ENCODE peak calls at places on chromosomes 7 and 10, in eight cellular contexts. T, W, J, L, P, D, C and X are unnamed samples. For H3K4me1 and H3K27me3, the result is how much of the 10 kb centered on the place peaks cover.

GRCh38 chr10:11058965-11059364 is 41.3 kb downstream of the CELF2 start:
- DNase-seq in P (no peak), W (no peak), L (no peak), C (peak), D (no peak), J (no peak), T (no peak), X (no peak)

GRCh38 chr7:98133181-98133580 is 26.5 kb downstream of the LMTK2 start:
- DNase-seq in D (no peak), J (no peak), W (no peak), P (peak), T (peak), C (peak), L (peak), X (no peak)

GRCh38 chr7:102220229-102220850 is 66.3 kb upstream of the SH2B2 start:
- DNase-seq in W (no peak), D (no peak), P (no peak), J (no peak), L (no peak), C (no peak), T (no peak), X (no peak)

GRCh38 chr7:2417981-2418481 is 14.6 kb downstream of the CHST12 start:
- DNase-seq in C (peak), J (no peak), L (no peak), T (peak), D (no peak), P (peak), W (no peak), X (no peak)

GRCh38 chr10:61633665-61634064 is 29.1 kb upstream of the CABCOCO1 start:
- DNase-seq in W (no peak), L (no peak), C (peak), J (no peak), D (no peak), T (no peak), P (peak), X (no peak)

GRCh38 chr7:124497209-124497608 is 268.4 kb downstream of the GPR37 start:
- DNase-seq in T (no peak), C (no peak), P (no peak), L (no peak), W (no peak), J (no peak), D (no peak), X (no peak)

GRCh38 chr10:66180651-66181318 is 745.1 kb upstream of the LRRTM3 start:
- DNase-seq in W (peak), T (no peak), J (no peak), L (peak), P (peak), D (no peak), C (peak), X (no peak)

GRCh38 chr10:132900211-132900756 is 42.1 kb downstream of the CFAP46 start:
- DNase-seq in D (no peak), W (no peak), P (no peak), C (no peak), L (no peak), T (no peak), J (no peak), X (no peak)

GRCh38 chr7:125355899-125356298 is 426.3 kb upstream of the POT1 start:
- DNase-seq in W (no peak), P (peak), C (peak), J (no peak), T (no peak), L (no peak), D (no peak), X (no peak)

GRCh38 chr7:139875821-139876241 is 46.8 kb downstream of the TBXAS1 start:
- DNase-seq in J (no peak), W (no peak), T (no peak), D (no peak), P (no peak), C (no peak), L (no peak), X (peak)

DNA sequence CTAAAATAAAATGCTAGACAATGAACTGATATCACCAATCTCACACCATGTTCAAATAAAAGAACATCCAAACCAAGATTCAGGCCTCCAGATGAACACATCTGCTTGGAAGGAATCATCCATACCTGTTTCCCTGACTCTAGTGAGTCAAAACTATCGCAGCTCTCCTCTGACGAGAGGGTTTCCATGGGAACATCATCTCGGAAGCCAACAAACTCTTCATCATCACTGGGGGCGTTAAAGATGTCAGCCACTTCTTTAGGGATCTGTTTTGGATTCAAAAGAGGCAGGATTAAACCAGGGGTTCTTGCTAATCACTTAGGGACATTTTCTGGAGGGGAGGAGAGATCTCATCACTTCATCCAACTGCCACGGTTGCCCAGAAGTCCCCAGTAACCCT is 29.1 kb downstream of the CDCA7L start:
- DNase-seq in D (no peak), W (no peak), J (no peak), P (peak), T (no peak), C (peak), L (no peak), X (no peak)
- H3K4me1 ChIP-seq in D (under half), W (under half), J (under half), P (under half), T (under half), C (under half), L (under half), X (under half)

GRCh38 chr10:43094091-43094484 is 17.2 kb downstream of the RET start:
- DNase-seq in J (no peak), T (no peak), L (no peak), P (no peak), W (no peak), D (no peak), C (no peak), X (no peak)

GRCh38 chr10:43090188-43090587 is 13.3 kb downstream of the RET start:
- DNase-seq in J (no peak), L (no peak), D (no peak), T (no peak), C (no peak), W (no peak), P (no peak), X (no peak)

GRCh38 chr10:43090664-43091063 is 13.8 kb downstream of the RET start:
- DNase-seq in D (no peak), C (no peak), P (no peak), L (no peak), W (no peak), T (no peak), J (no peak), X (no peak)

GRCh38 chr10:43091846-43092245 is 15.0 kb downstream of the RET start:
- DNase-seq in L (no peak), C (no peak), P (no peak), W (no peak), D (no peak), J (no peak), T (no peak), X (no peak)

DNA sequence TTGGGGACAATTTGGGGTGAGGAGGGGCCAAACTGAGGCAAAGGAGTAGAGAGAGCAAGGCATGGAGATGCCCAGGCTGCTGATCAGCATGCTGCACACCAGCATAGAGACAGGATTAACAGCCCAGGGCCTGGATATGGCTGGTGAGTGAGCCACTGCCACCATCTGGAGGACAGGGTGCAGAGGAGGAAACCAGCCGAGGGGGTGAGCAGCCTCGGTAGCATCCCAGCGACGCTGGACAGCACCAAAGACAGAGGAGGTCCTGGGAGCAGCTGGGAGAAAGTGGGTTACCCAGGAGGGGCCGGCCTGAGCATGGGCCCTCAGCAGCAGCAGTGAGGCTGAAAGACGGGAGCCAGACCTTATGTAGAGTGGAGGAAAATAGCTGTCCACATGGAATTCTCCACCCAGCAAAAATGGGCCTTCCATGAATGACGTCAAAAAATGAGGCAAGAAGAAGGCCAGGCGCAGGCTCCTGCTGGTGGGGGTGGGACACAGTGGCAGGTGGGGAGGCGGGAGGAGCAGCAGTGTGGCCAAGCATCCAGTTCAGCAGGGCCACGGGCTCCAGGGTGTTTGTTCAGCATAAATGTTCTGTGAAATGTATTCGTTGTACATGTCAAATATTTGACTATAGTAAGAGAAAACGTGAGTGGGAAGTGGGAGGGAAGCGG is 16.7 kb downstream of the RET start:
- DNase-seq in L (no peak), J (no peak), C (no peak), D (no peak), T (no peak), W (no peak), P (peak), X (no peak)
- H3K27me3 ChIP-seq in L (under half), J (under half), C (under half), D (under half), T (under half), W (under half), P (under half), X (under half)

GRCh38 chr10:79152423-79152817 is 83.7 kb downstream of the ZMIZ1 start:
- DNase-seq in P (peak), J (no peak), L (no peak), C (no peak), T (no peak), W (no peak), D (peak), X (no peak)
- H3K4me1 ChIP-seq in P (half or more), J (half or more), L (under half), C (half or more), T (under half), W (half or more), D (half or more), X (half or more)

GRCh38 chr7:155810607-155811559 is 1.4 kb downstream of the SHH start:
- DNase-seq in T (no peak), J (no peak), L (no peak), W (no peak), C (no peak), P (no peak), D (no peak), X (no peak)
- H3K27me3 ChIP-seq in T (under half), J (under half), L (under half), W (under half), C (half or more), P (under half), D (under half), X (under half)

DNA sequence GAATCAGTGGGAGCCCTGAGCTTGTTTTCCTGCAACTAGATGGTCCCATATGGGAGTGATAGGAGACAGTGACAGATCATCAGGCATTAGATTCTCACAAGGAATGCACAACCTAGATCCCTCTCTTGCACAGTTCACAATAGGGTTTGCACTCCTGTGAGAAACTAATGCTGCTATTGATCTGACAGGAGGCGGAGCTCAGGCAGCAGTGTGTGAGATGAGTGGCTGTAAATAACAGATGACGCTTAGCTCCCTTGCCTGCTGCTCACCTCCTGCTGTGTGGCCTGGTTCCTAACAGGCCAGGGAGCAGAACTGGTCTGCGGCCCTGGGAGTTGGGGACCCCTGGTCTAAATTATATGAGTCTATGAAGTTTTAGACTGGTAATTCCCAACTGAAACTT is 3.9 kb downstream of the MIOS start:
- DNase-seq in P (no peak), J (no peak), T (no peak), D (no peak), W (no peak), C (no peak), L (no peak), X (no peak)
- H3K4me1 ChIP-seq in P (under half), J (under half), T (under half), D (half or more), W (under half), C (under half), L (under half), X (under half)

GRCh38 chr10:123993534-123994416 is 99.6 kb downstream of the CHST15 start:
- DNase-seq in P (no peak), L (no peak), D (no peak), J (no peak), C (no peak), W (no peak), T (no peak), X (peak)
- H3K27me3 ChIP-seq in P (under half), L (under half), D (under half), J (under half), C (under half), W (under half), T (under half), X (under half)

GRCh38 chr7:105309235-105310156 is 79.2 kb downstream of the SRPK2 start:
- DNase-seq in J (no peak), T (no peak), D (no peak), W (no peak), L (no peak), C (no peak), P (no peak), X (no peak)
- H3K4me1 ChIP-seq in J (under half), T (under half), D (under half), W (under half), L (under half), C (under half), P (under half), X (under half)